ENCODE peak calls at places on chromosomes 5 and 9, in eight cellular contexts. One of them, this sample, is unnamed.

GRCh38 chr5:14365831-14366435 is 215.7 kb upstream of the OTULINL start:
- DNase-seq in AG10803: no peak
- DNase-seq in lower leg skin: no peak
- DNase-seq in PC-9: no peak
- DNase-seq in GM23338: no peak
- DNase-seq in colonic mucosa: no peak
- DNase-seq in kidney: no peak
- DNase-seq in coronary artery: no peak
- DNase-seq in this sample: no peak

GRCh38 chr9:113349434-113350337 is at the start of gene BSPRY:
- DNase-seq in AG10803: no peak
- DNase-seq in lower leg skin: no peak
- DNase-seq in PC-9: no peak
- DNase-seq in GM23338: peak
- DNase-seq in colonic mucosa: peak
- DNase-seq in kidney: no peak
- DNase-seq in coronary artery: no peak
- DNase-seq in this sample: no peak

GRCh38 chr9:109248133-109248581 is 72.7 kb downstream of the EPB41L4B start:
- DNase-seq in AG10803: peak
- DNase-seq in lower leg skin: no peak
- DNase-seq in PC-9: no peak
- DNase-seq in GM23338: no peak
- DNase-seq in colonic mucosa: no peak
- DNase-seq in kidney: no peak
- DNase-seq in coronary artery: no peak
- DNase-seq in this sample: no peak

GRCh38 chr9:108035485-108035884 is 545.9 kb upstream of the KLF4 start:
- DNase-seq in AG10803: no peak
- DNase-seq in lower leg skin: no peak
- DNase-seq in PC-9: no peak
- DNase-seq in GM23338: no peak
- DNase-seq in colonic mucosa: no peak
- DNase-seq in kidney: no peak
- DNase-seq in coronary artery: no peak
- DNase-seq in this sample: no peak

GRCh38 chr5:83767409-83767992 is 46.8 kb upstream of the HAPLN1 start:
- DNase-seq in AG10803: no peak
- DNase-seq in lower leg skin: no peak
- DNase-seq in PC-9: no peak
- DNase-seq in GM23338: peak
- DNase-seq in colonic mucosa: no peak
- DNase-seq in kidney: no peak
- DNase-seq in coronary artery: no peak
- DNase-seq in this sample: no peak

GRCh38 chr5:83433891-83434290 is 37.7 kb upstream of the VCAN start:
- DNase-seq in AG10803: peak
- DNase-seq in lower leg skin: no peak
- DNase-seq in PC-9: no peak
- DNase-seq in GM23338: no peak
- DNase-seq in colonic mucosa: no peak
- DNase-seq in kidney: no peak
- DNase-seq in coronary artery: no peak
- DNase-seq in this sample: no peak

GRCh38 chr5:53392073-53392472 is 88.4 kb upstream of the FST start:
- DNase-seq in AG10803: no peak
- DNase-seq in lower leg skin: no peak
- DNase-seq in PC-9: no peak
- DNase-seq in GM23338: no peak
- DNase-seq in colonic mucosa: no peak
- DNase-seq in kidney: no peak
- DNase-seq in coronary artery: no peak
- DNase-seq in this sample: no peak

GRCh38 chr5:175365866-175366265 is 78.1 kb downstream of the DRD1 start:
- DNase-seq in AG10803: no peak
- DNase-seq in lower leg skin: no peak
- DNase-seq in PC-9: no peak
- DNase-seq in GM23338: no peak
- DNase-seq in colonic mucosa: no peak
- DNase-seq in kidney: no peak
- DNase-seq in coronary artery: no peak
- DNase-seq in this sample: no peak

GRCh38 chr9:127059648-127060365 is 62.6 kb downstream of the ANGPTL2 start:
- DNase-seq in AG10803: no peak
- DNase-seq in lower leg skin: no peak
- DNase-seq in PC-9: no peak
- DNase-seq in GM23338: no peak
- DNase-seq in colonic mucosa: no peak
- DNase-seq in kidney: no peak
- DNase-seq in coronary artery: no peak
- DNase-seq in this sample: no peak

GRCh38 chr9:129027685-129028191 is 393 bp downstream of the SH3GLB2 start:
- DNase-seq in AG10803: peak
- DNase-seq in lower leg skin: peak
- DNase-seq in PC-9: peak
- DNase-seq in GM23338: peak
- DNase-seq in colonic mucosa: no peak
- DNase-seq in kidney: peak
- DNase-seq in coronary artery: peak
- DNase-seq in this sample: no peak

GRCh38 chr9:105760053-105760452 is 65.7 kb downstream of the TMEM38B start:
- DNase-seq in AG10803: no peak
- DNase-seq in lower leg skin: no peak
- DNase-seq in PC-9: no peak
- DNase-seq in GM23338: no peak
- DNase-seq in colonic mucosa: no peak
- DNase-seq in kidney: no peak
- DNase-seq in coronary artery: no peak
- DNase-seq in this sample: no peak

GRCh38 chr5:139787568-139788293 is 7.9 kb upstream of the PSD2 start:
- DNase-seq in AG10803: peak
- DNase-seq in lower leg skin: peak
- DNase-seq in PC-9: peak
- DNase-seq in GM23338: peak
- DNase-seq in colonic mucosa: peak
- DNase-seq in kidney: peak
- DNase-seq in coronary artery: peak
- DNase-seq in this sample: no peak

GRCh38 chr5:127930311-127930710 is 153.3 kb upstream of the SLC12A2 start:
- DNase-seq in AG10803: peak
- DNase-seq in lower leg skin: no peak
- DNase-seq in PC-9: peak
- DNase-seq in GM23338: no peak
- DNase-seq in colonic mucosa: no peak
- DNase-seq in kidney: no peak
- DNase-seq in coronary artery: no peak
- DNase-seq in this sample: peak

GRCh38 chr9:37994639-37995347 is 74.2 kb downstream of the SHB start:
- DNase-seq in AG10803: peak
- DNase-seq in lower leg skin: peak
- DNase-seq in PC-9: no peak
- DNase-seq in GM23338: no peak
- DNase-seq in colonic mucosa: peak
- DNase-seq in kidney: peak
- DNase-seq in coronary artery: no peak
- DNase-seq in this sample: no peak

GRCh38 chr9:76537150-76537646 is 78.2 kb downstream of the GCNT1 start:
- DNase-seq in AG10803: no peak
- DNase-seq in lower leg skin: peak
- DNase-seq in PC-9: no peak
- DNase-seq in GM23338: no peak
- DNase-seq in colonic mucosa: peak
- DNase-seq in kidney: peak
- DNase-seq in coronary artery: no peak
- DNase-seq in this sample: no peak

GRCh38 chr5:140801494-140801841 is 611 bp downstream of the PCDHA3 start:
- DNase-seq in AG10803: no peak
- DNase-seq in lower leg skin: no peak
- DNase-seq in PC-9: no peak
- DNase-seq in GM23338: peak
- DNase-seq in colonic mucosa: no peak
- DNase-seq in kidney: no peak
- DNase-seq in coronary artery: no peak
- DNase-seq in this sample: no peak

GRCh38 chr9:38622083-38622674 is 1.8 kb upstream of the ANKRD18A start:
- DNase-seq in AG10803: no peak
- DNase-seq in lower leg skin: no peak
- DNase-seq in PC-9: no peak
- DNase-seq in GM23338: peak
- DNase-seq in colonic mucosa: peak
- DNase-seq in kidney: peak
- DNase-seq in coronary artery: no peak
- DNase-seq in this sample: no peak

GRCh38 chr5:73139485-73139884 is 19.1 kb downstream of the TMEM171 start:
- DNase-seq in AG10803: no peak
- DNase-seq in lower leg skin: no peak
- DNase-seq in PC-9: no peak
- DNase-seq in GM23338: no peak
- DNase-seq in colonic mucosa: no peak
- DNase-seq in kidney: no peak
- DNase-seq in coronary artery: no peak
- DNase-seq in this sample: no peak
- H3K4me3 ChIP-seq in AG10803: no peak
- H3K4me3 ChIP-seq in lower leg skin: no peak
- H3K4me3 ChIP-seq in PC-9: no peak
- H3K4me3 ChIP-seq in GM23338: no peak
- H3K4me3 ChIP-seq in colonic mucosa: no peak
- H3K4me3 ChIP-seq in kidney: no peak
- H3K4me3 ChIP-seq in coronary artery: no peak
- H3K4me3 ChIP-seq in this sample: no peak

GRCh38 chr5:170709640-170710039 is 73.9 kb upstream of the GABRP start:
- DNase-seq in AG10803: no peak
- DNase-seq in lower leg skin: no peak
- DNase-seq in PC-9: no peak
- DNase-seq in GM23338: no peak
- DNase-seq in colonic mucosa: no peak
- DNase-seq in kidney: no peak
- DNase-seq in coronary artery: no peak
- DNase-seq in this sample: no peak

GRCh38 chr5:170711300-170711699 is 72.2 kb upstream of the GABRP start:
- DNase-seq in AG10803: no peak
- DNase-seq in lower leg skin: no peak
- DNase-seq in PC-9: no peak
- DNase-seq in GM23338: no peak
- DNase-seq in colonic mucosa: no peak
- DNase-seq in kidney: no peak
- DNase-seq in coronary artery: no peak
- DNase-seq in this sample: no peak
- TF ChIP-seq CTCF in AG10803: no peak
- TF ChIP-seq CTCF in lower leg skin: no peak
- TF ChIP-seq CTCF in PC-9: no peak
- TF ChIP-seq CTCF in GM23338: no peak
- TF ChIP-seq CTCF in colonic mucosa: no peak
- TF ChIP-seq CTCF in kidney: no peak
- TF ChIP-seq CTCF in coronary artery: no peak
- TF ChIP-seq CTCF in this sample: no peak

GRCh38 chr5:151020304-151021031 is at the start of gene GPX3:
- DNase-seq in AG10803: peak
- DNase-seq in lower leg skin: peak
- DNase-seq in PC-9: peak
- DNase-seq in GM23338: peak
- DNase-seq in colonic mucosa: peak
- DNase-seq in kidney: peak
- DNase-seq in coronary artery: peak
- DNase-seq in this sample: no peak
- H3K4me3 ChIP-seq in AG10803: peak
- H3K4me3 ChIP-seq in lower leg skin: peak
- H3K4me3 ChIP-seq in PC-9: peak
- H3K4me3 ChIP-seq in GM23338: peak
- H3K4me3 ChIP-seq in colonic mucosa: peak
- H3K4me3 ChIP-seq in kidney: peak
- H3K4me3 ChIP-seq in coronary artery: peak
- H3K4me3 ChIP-seq in this sample: peak

DNA sequence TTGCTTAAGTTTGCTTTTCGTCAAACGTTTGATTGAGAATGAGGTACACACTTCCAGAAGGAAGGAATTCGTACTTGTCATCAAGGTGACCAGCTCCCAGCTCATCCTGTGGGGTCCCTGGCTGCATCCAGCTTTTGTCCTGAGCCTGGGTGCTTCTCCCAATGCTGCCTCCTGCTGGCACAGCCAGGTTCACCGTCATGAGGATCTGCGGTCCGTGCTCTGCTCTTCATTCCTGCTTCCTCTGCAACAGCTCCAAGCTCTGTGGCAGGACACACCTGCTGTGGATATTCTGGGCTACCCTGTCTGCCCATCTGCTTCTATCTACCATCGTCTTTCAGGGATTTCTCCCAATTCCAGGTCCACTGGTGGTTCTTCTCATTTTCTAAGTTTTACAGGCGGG is 13.3 kb upstream of the UBE2QL1 start:
- DNase-seq in AG10803: no peak
- DNase-seq in lower leg skin: no peak
- DNase-seq in PC-9: no peak
- DNase-seq in GM23338: peak
- DNase-seq in colonic mucosa: no peak
- DNase-seq in kidney: no peak
- DNase-seq in coronary artery: peak
- DNase-seq in this sample: no peak
- TF ChIP-seq CTCF in AG10803: peak
- TF ChIP-seq CTCF in lower leg skin: no peak
- TF ChIP-seq CTCF in PC-9: peak
- TF ChIP-seq CTCF in GM23338: peak
- TF ChIP-seq CTCF in colonic mucosa: no peak
- TF ChIP-seq CTCF in kidney: no peak
- TF ChIP-seq CTCF in coronary artery: no peak
- TF ChIP-seq CTCF in this sample: peak

GRCh38 chr5:143094087-143094511 is 309.4 kb downstream of the NR3C1 start:
- DNase-seq in AG10803: peak
- DNase-seq in lower leg skin: no peak
- DNase-seq in PC-9: no peak
- DNase-seq in GM23338: peak
- DNase-seq in colonic mucosa: no peak
- DNase-seq in kidney: no peak
- DNase-seq in coronary artery: no peak
- DNase-seq in this sample: no peak
- H3K4me3 ChIP-seq in AG10803: no peak
- H3K4me3 ChIP-seq in lower leg skin: no peak
- H3K4me3 ChIP-seq in PC-9: no peak
- H3K4me3 ChIP-seq in GM23338: peak
- H3K4me3 ChIP-seq in colonic mucosa: no peak
- H3K4me3 ChIP-seq in kidney: peak
- H3K4me3 ChIP-seq in coronary artery: peak
- H3K4me3 ChIP-seq in this sample: no peak

DNA sequence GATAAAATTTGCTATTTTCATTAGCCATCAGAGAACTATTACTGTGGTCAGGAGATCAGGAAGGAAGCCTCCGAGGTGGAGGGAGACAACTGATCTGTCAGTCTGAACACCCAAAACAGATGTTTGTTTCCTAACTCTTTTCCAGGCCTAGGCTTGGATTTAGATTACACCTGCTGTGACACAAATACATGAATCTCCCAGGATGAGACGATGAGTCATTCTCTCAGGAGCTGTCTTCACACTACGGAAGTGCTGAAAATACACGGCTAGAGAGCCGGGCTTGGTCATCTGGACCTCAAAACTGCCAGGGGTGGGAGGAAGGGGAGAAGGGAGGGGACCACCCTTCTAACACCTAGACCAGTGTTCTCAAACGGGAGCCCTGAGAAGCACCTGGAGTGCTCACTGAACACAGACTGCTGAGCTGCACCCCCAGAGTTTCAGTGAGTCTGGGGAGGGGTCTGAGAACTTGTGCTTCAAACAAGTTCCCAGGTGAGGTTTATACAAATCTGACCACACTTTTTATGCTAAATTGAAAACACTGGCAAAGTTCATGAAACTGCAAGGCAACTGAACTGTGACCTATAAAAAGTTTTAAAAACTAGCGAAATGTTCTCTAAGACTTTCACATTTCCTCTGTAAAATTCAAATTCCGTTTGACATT is 80.3 kb upstream of the EQTN start:
- DNase-seq in AG10803: no peak
- DNase-seq in lower leg skin: no peak
- DNase-seq in PC-9: no peak
- DNase-seq in GM23338: no peak
- DNase-seq in colonic mucosa: no peak
- DNase-seq in kidney: no peak
- DNase-seq in coronary artery: no peak
- DNase-seq in this sample: no peak
- TF ChIP-seq CTCF in AG10803: no peak
- TF ChIP-seq CTCF in lower leg skin: no peak
- TF ChIP-seq CTCF in PC-9: no peak
- TF ChIP-seq CTCF in GM23338: no peak
- TF ChIP-seq CTCF in colonic mucosa: no peak
- TF ChIP-seq CTCF in kidney: no peak
- TF ChIP-seq CTCF in coronary artery: no peak
- TF ChIP-seq CTCF in this sample: no peak